ENCODE peak calls at places on chromosome 20, in seven cellular contexts. P is BE2C; L is activated T-helper 9 cell treated with anti-CD3 and anti-CD28 coated beads, Interleukin-2, amount 50 U/mL, for 16 hours; T is brain microvascular endothelial cell; U is substantia nigra; C is GM23248; R is kidney glomerular epithelial cell. J is an unnamed sample.
A peak's percentile ranks its signal among the peaks of the same experiment; 100 is the strongest.

GRCh38 chr20:11651138-11651537 is 266.6 kb upstream of the BTBD3 start:
- DNase-seq in T (no peak), P (no peak), R (no peak), L (no peak), U (no peak), C (no peak), J (no peak)

GRCh38 chr20:3652646-3653596 is 10.3 kb downstream of the GFRA4 start:
- DNase-seq in U (no peak), L (no peak), T (no peak), P (no peak), R (no peak), C (no peak), J (no peak)

GRCh38 chr20:24241466-24241865 is 228.0 kb upstream of the SYNDIG1 start:
- DNase-seq in T (no peak), U (no peak), L (no peak), R (no peak), P (no peak), C (no peak), J (no peak)

GRCh38 chr20:49813305-49813974 is 812 bp downstream of the SLC9A8 start:
- DNase-seq in C (no peak), U (no peak), T (no peak), P (no peak), R (no peak), L (no peak), J (no peak)

GRCh38 chr20:57675773-57676172 is 34.0 kb downstream of the PMEPA1 start:
- DNase-seq in T (no peak), U (no peak), C (no peak), L (no peak), R (no peak), P (no peak), J (no peak)

GRCh38 chr20:25399038-25399430 is 8.4 kb upstream of the ABHD12 start:
- DNase-seq in L (no peak), P (peak; percentile 30), U (peak; percentile 35), T (peak; percentile 80), C (peak; percentile 82), R (peak; percentile 87), J (peak; percentile 57)

GRCh38 chr20:4516851-4517250 is 204.9 kb upstream of the PRND start:
- DNase-seq in T (no peak), R (no peak), C (peak; percentile 16), P (no peak), U (no peak), L (no peak), J (no peak)

GRCh38 chr20:17614176-17614811 is 44.4 kb downstream of the DSTN start:
- DNase-seq in C (peak; percentile 61), U (no peak), L (no peak), P (peak; percentile 85), R (no peak), T (no peak), J (no peak)

GRCh38 chr20:62980380-62980960 is 26.3 kb downstream of the BHLHE23 start:
- DNase-seq in R (no peak), U (no peak), C (no peak), T (no peak), P (no peak), L (no peak), J (no peak)

GRCh38 chr20:33784225-33784624 is 26.9 kb upstream of the CHMP4B start:
- DNase-seq in C (no peak), U (no peak), P (no peak), R (no peak), T (no peak), L (no peak), J (no peak)

GRCh38 chr20:61680096-61680495 is 385.6 kb downstream of the TAF4 start:
- DNase-seq in C (no peak), P (no peak), R (no peak), L (no peak), T (no peak), U (no peak), J (no peak)

GRCh38 chr20:38961530-38962043 is 557 bp upstream of the DHX35 start:
- DNase-seq in T (no peak), R (no peak), C (no peak), L (no peak), U (no peak), P (no peak), J (peak; percentile 24)

GRCh38 chr20:31637660-31638059 is at the start of gene COX4I2:
- DNase-seq in C (no peak), L (no peak), R (no peak), U (no peak), P (peak; percentile 43), T (no peak), J (no peak)

GRCh38 chr20:16639027-16639941 is 66.0 kb upstream of the KIF16B start:
- DNase-seq in C (no peak), T (no peak), L (no peak), U (no peak), P (no peak), R (peak; percentile 19), J (no peak)

GRCh38 chr20:13029687-13030510 is 21.1 kb downstream of the SPTLC3 start:
- DNase-seq in U (no peak), P (no peak), L (no peak), T (peak; percentile 93), C (peak; percentile 95), R (peak; percentile 89), J (peak; percentile 46)

GRCh38 chr20:53948383-53949318 is 121.7 kb downstream of the BCAS1 start:
- DNase-seq in P (no peak), U (no peak), R (no peak), L (no peak), C (no peak), T (no peak), J (no peak)